ENCODE peak calls at places on chromosomes 4 and X, in seven cellular contexts. I is fibroblast of the aortic adventitia, R is mucosa of descending colon, H is uterus, N is fibroblast of mammary gland, B is suprapubic skin, J is foreskin fibroblast. K is an unnamed sample.

GRCh38 chr4:20292739-20293138 is 41.0 kb downstream of the SLIT2 start:
- DNase-seq in I (no peak), R (no peak), H (no peak), N (no peak), B (no peak), J (no peak), K (no peak)

GRCh38 chr4:144591401-144591800 is 54.6 kb upstream of the HHIP start:
- DNase-seq in I (peak), R (peak), H (no peak), N (peak), B (no peak), J (peak), K (no peak)

GRCh38 chrX:47380268-47380667 is 9.9 kb downstream of the ZNF157 start:
- DNase-seq in I (no peak), R (peak), H (peak), N (peak), B (no peak), J (peak), K (peak)

GRCh38 chrX:64642482-64642881 is 247.2 kb upstream of the MTMR8 start:
- DNase-seq in I (no peak), R (no peak), H (no peak), N (no peak), B (no peak), J (no peak), K (no peak)

GRCh38 chrX:11789809-11790208 is 31.8 kb downstream of the MSL3 start:
- DNase-seq in I (no peak), R (no peak), H (no peak), N (no peak), B (no peak), J (no peak), K (no peak)

GRCh38 chrX:20237864-20238263 is 28.8 kb downstream of the RPS6KA3 start:
- DNase-seq in I (no peak), R (no peak), H (no peak), N (peak), B (no peak), J (no peak), K (no peak)

GRCh38 chrX:43880439-43880838 is 1.8 kb downstream of the MAOB start:
- DNase-seq in I (peak), R (no peak), H (no peak), N (peak), B (no peak), J (no peak), K (no peak)

GRCh38 chr4:140861359-140862181 is 105.4 kb upstream of the TBC1D9 start:
- DNase-seq in I (peak), R (no peak), H (peak), N (peak), B (no peak), J (peak), K (peak)

GRCh38 chr4:143337600-143338287 is 1.1 kb downstream of the GAB1 start:
- DNase-seq in I (peak), R (peak), H (peak), N (peak), B (no peak), J (peak), K (no peak)

GRCh38 chr4:162682651-162683050 is 484.0 kb downstream of the NAF1 start:
- DNase-seq in I (no peak), R (no peak), H (no peak), N (no peak), B (no peak), J (no peak), K (no peak)

GRCh38 chrX:10769165-10769564 is 148.8 kb upstream of the MID1 start:
- DNase-seq in I (peak), R (no peak), H (no peak), N (peak), B (no peak), J (no peak), K (no peak)

GRCh38 chr4:72809208-72809607 is 240.2 kb upstream of the ADAMTS3 start:
- DNase-seq in I (no peak), R (no peak), H (no peak), N (peak), B (no peak), J (no peak), K (no peak)

GRCh38 chr4:58602701-58603359 is 1492.6 kb upstream of the IGFBP7 start:
- DNase-seq in I (no peak), R (no peak), H (no peak), N (no peak), B (no peak), J (no peak), K (no peak)

GRCh38 chrX:86806786-86807185 is 658.5 kb downstream of the DACH2 start:
- DNase-seq in I (no peak), R (no peak), H (no peak), N (peak), B (no peak), J (no peak), K (no peak)

GRCh38 chrX:111302284-111302683 is 32.0 kb upstream of the CAPN6 start:
- DNase-seq in I (no peak), R (no peak), H (no peak), N (no peak), B (no peak), J (no peak), K (no peak)

GRCh38 chr4:93710847-93711430 is 117.6 kb upstream of the ATOH1 start:
- DNase-seq in I (no peak), R (no peak), H (no peak), N (no peak), B (no peak), J (no peak), K (no peak)

GRCh38 chr4:187780070-187780469 is 215.5 kb upstream of the ZFP42 start:
- DNase-seq in I (no peak), R (no peak), H (no peak), N (no peak), B (no peak), J (no peak), K (no peak)

GRCh38 chr4:120524237-120524636 is 398.3 kb downstream of the PRDM5 start:
- DNase-seq in I (no peak), R (no peak), H (no peak), N (no peak), B (no peak), J (no peak), K (no peak)

GRCh38 chr4:57424231-57424897 is 314.2 kb upstream of the IGFBP7 start:
- DNase-seq in I (peak), R (no peak), H (no peak), N (peak), B (no peak), J (no peak), K (no peak)

GRCh38 chr4:130486186-130486585 is 1390.2 kb downstream of the C4orf33 start:
- DNase-seq in I (peak), R (no peak), H (no peak), N (peak), B (no peak), J (peak), K (no peak)

GRCh38 chrX:31265383-31265782 is 193.5 kb upstream of the FTHL17 start:
- DNase-seq in I (no peak), R (no peak), H (no peak), N (no peak), B (no peak), J (no peak), K (no peak)
- H3K4me3 ChIP-seq in I (no peak), R (no peak), H (no peak), N (no peak), B (peak), J (no peak), K (no peak)

GRCh38 chr4:109294006-109294405 is 8.5 kb downstream of the COL25A1 start:
- DNase-seq in I (no peak), R (no peak), H (no peak), N (peak), B (no peak), J (no peak), K (peak)
- TF ChIP-seq CTCF in I (no peak), R (no peak), H (no peak), N (peak), B (no peak), J (peak), K (peak)

GRCh38 chr4:124710911-124711310 is 1.6 kb downstream of the ANKRD50 start:
- DNase-seq in I (peak), R (no peak), H (no peak), N (no peak), B (no peak), J (peak), K (no peak)

GRCh38 chr4:124711469-124712416 is 789 bp downstream of the ANKRD50 start:
- DNase-seq in I (peak), R (peak), H (peak), N (peak), B (peak), J (peak), K (no peak)

GRCh38 chr4:124708517-124709300 is 3.8 kb downstream of the ANKRD50 start:
- DNase-seq in I (peak), R (no peak), H (no peak), N (peak), B (no peak), J (no peak), K (no peak)

GRCh38 chr4:124712417-124713212 is at the start of gene ANKRD50:
- DNase-seq in I (peak), R (peak), H (peak), N (peak), B (peak), J (peak), K (peak)

DNA sequence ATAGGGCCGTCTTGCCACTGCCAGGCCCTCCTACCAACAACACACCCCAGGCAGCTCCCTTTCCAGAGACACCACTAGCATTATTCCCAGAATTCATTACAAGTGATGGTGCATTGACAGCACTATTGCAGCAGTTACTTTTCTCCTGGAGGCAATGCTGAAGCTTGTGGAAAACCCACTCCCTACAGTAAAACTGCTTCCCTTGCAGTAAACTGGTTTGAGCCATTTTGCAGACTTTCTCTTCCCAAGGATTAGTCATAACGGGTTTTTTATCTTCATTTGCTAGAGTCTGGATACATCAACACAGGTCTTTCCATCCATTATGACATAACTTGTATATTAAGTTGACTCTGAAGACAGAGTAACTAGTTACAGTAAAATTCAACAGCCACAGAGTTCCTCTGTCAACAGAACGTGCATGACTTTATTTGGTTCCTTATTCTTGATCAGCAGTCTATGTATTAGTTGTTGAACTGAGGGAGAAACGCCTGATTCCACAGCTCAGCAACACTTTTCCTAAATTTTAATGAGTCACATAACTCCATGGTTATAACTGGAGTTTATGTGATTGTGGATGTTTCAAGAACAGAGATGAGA is 2.2 kb downstream of the ANKRD50 start:
- DNase-seq in I (peak), R (no peak), H (no peak), N (no peak), B (no peak), J (no peak), K (no peak)
- H3K4me3 ChIP-seq in I (peak), R (no peak), H (no peak), N (peak), B (peak), J (peak), K (no peak)

DNA sequence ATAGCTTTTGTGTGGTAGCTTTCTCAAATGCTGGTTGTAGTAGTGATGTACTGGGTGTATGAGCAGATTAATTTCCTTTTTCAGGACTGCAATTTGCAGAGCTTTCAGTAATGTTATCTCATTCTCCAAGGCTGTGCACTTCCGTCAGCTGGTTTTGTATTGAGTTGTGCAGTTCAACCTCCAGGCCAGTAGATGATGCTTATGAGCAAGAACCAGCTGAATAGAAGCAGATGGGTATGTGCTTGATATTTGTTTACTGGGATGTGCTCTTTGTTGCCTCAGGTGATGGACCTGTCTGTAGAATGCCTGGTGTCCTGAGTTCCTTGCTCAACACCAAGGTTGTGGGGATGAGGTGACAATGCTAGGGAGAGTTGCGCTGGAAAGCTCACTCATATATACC is 462.8 kb downstream of the PCDH18 start:
- DNase-seq in I (no peak), R (no peak), H (no peak), N (no peak), B (no peak), J (no peak), K (no peak)
- TF ChIP-seq CTCF in I (no peak), R (no peak), H (no peak), N (peak), B (no peak), J (no peak), K (peak)

GRCh38 chr4:175671491-175671934 is 140.6 kb downstream of the GPM6A start:
- DNase-seq in I (no peak), R (no peak), H (no peak), N (no peak), B (no peak), J (no peak), K (no peak)
- H3K4me3 ChIP-seq in I (no peak), R (no peak), H (no peak), N (no peak), B (no peak), J (no peak), K (no peak)

DNA sequence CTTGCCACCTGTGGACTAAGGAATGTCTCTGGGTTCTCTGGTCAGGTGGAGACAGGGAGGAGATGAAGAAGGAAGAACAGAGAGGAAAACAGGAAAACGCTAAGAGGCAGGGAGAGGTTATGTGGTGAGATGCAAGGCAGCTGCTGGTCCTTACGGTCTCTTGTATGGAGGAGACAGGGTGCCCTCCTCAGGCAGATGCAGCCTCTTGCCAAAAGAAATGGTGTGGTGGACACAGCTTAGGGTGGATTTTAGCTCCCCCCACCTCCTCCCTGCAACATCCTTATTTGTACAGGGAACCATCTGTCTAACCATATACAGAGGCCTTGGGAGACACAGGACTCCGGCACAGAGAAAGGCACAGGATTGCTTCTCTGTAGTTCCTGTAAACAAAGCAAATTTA is 9.7 kb downstream of the OCIAD2 start:
- DNase-seq in I (no peak), R (no peak), H (no peak), N (no peak), B (no peak), J (no peak), K (no peak)
- TF ChIP-seq CTCF in I (no peak), R (no peak), H (no peak), N (no peak), B (no peak), J (no peak), K (no peak)

DNA sequence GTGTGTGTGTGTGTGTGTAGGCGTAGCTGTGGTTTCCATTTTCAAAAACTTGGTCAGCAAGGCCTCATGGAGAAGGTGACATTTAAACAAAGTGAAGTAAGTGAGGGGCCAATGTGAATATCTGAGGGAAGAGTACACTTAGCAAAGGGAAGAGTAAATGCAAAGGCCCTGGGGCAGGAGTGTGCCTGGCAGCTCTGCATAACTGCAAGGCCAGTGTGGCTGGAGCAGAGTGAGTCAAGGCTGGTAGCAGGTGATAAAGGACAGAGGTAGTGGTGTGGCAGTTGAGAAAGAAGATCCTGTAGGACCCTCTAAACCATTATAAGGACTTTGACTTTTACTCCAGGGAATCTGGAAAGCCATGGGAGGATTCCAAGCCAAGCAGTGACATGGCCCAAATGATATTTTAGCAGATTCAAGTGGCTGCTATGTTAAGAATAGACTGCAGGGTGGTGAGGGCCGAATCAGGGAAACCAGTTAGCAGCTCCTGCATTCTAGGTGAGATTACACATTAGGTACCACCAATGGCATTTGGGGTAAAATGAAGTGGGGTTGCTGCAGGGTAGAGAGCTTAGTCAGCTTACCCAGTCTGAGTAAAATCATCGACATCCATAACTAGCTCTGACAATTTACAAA is 5.9 kb upstream of the TBC1D1 start:
- DNase-seq in I (no peak), R (no peak), H (no peak), N (no peak), B (no peak), J (no peak), K (no peak)
- H3K4me3 ChIP-seq in I (no peak), R (no peak), H (no peak), N (no peak), B (no peak), J (no peak), K (no peak)

GRCh38 chr4:166197166-166197565 is 324.1 kb downstream of the TLL1 start:
- DNase-seq in I (no peak), R (no peak), H (no peak), N (no peak), B (no peak), J (no peak), K (no peak)
- TF ChIP-seq CTCF in I (no peak), R (no peak), H (no peak), N (no peak), B (no peak), J (no peak), K (no peak)

DNA sequence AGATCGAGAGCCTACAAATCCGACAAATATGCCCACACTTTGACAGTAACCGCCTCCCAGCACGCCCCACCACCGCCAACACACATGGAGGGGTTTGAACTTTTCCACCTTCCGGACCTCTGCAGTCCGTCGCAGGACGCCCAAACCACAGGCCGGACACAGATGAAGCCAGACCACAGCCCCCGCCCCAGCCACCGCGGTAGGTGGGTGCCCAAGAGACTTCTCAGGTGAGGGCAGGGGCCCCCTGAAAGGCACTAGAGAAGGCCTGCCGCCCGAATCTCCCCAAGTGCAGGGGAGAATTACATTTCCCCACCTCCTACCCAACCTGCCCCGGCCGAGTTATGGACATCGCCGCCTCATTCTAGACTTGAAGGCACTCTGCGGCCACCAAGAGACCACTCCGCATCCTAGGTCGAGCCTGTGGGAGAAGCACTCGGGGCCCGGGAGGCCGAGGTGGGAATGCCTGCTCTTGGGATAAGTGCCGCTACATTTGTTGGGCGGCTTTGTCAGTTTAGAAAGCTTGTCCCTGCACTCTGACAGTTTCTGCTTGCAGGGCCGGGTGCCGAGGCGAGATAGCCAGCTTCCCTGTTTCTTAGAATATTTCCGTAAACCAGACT is 21.5 kb downstream of the HAND2 start:
- DNase-seq in I (no peak), R (no peak), H (peak), N (no peak), B (no peak), J (no peak), K (no peak)
- H3K4me3 ChIP-seq in I (peak), R (no peak), H (no peak), N (no peak), B (no peak), J (no peak), K (peak)